ENCODE peak calls at places on chromosomes 2 and 18, in six cellular contexts. W is mesenchymal stem cell, F is IMR-90, S is H1, I is neuronal stem cell, N is trophoblast cell. P is an unnamed sample.

GRCh38 chr2:240895656-240896388 is at the start of gene MAB21L4:
- DNase-seq in W (no peak), F (no peak), S (no peak), I (no peak), N (peak), P (peak)

GRCh38 chr2:163591461-163591860 is 144.3 kb downstream of the FIGN start:
- DNase-seq in W (no peak), F (no peak), S (no peak), I (no peak), N (no peak), P (no peak)

GRCh38 chr18:36075862-36076587 is 8.7 kb upstream of the RPRD1A start:
- DNase-seq in W (peak), F (peak), S (no peak), I (no peak), N (peak), P (peak)

GRCh38 chr2:127612111-127612822 is 33.7 kb upstream of the GPR17 start:
- DNase-seq in W (no peak), F (no peak), S (no peak), I (no peak), N (no peak), P (no peak)

GRCh38 chr18:23487738-23488625 is 15.3 kb upstream of the RMC1 start:
- DNase-seq in W (peak), F (peak), S (no peak), I (no peak), N (no peak), P (no peak)

GRCh38 chr2:83221258-83221657 is 1237.8 kb downstream of the SUCLG1 start:
- DNase-seq in W (no peak), F (peak), S (no peak), I (no peak), N (peak), P (no peak)

GRCh38 chr2:72934683-72935610 is 17.6 kb downstream of the EMX1 start:
- DNase-seq in W (no peak), F (no peak), S (no peak), I (no peak), N (peak), P (peak)

GRCh38 chr2:46179037-46179621 is 118.1 kb upstream of the EPAS1 start:
- DNase-seq in W (peak), F (peak), S (no peak), I (no peak), N (peak), P (peak)

GRCh38 chr2:172282944-172283343 is 144.4 kb upstream of the ITGA6 start:
- DNase-seq in W (peak), F (peak), S (no peak), I (no peak), N (peak), P (peak)

GRCh38 chr2:67516899-67517530 is 119.9 kb downstream of the ETAA1 start:
- DNase-seq in W (peak), F (peak), S (no peak), I (no peak), N (no peak), P (no peak)

GRCh38 chr2:96760986-96761832 is 507 bp downstream of the CNNM4 start:
- DNase-seq in W (peak), F (no peak), S (no peak), I (no peak), N (peak), P (peak)

GRCh38 chr2:96760036-96760985 is at the start of gene CNNM4:
- DNase-seq in W (peak), F (peak), S (peak), I (peak), N (peak), P (peak)

GRCh38 chr2:96764253-96764637 is 3.5 kb downstream of the CNNM4 start:
- DNase-seq in W (peak), F (no peak), S (no peak), I (no peak), N (peak), P (peak)

GRCh38 chr2:96762529-96763253 is 2.0 kb downstream of the CNNM4 start:
- DNase-seq in W (no peak), F (no peak), S (peak), I (peak), N (no peak), P (peak)

DNA sequence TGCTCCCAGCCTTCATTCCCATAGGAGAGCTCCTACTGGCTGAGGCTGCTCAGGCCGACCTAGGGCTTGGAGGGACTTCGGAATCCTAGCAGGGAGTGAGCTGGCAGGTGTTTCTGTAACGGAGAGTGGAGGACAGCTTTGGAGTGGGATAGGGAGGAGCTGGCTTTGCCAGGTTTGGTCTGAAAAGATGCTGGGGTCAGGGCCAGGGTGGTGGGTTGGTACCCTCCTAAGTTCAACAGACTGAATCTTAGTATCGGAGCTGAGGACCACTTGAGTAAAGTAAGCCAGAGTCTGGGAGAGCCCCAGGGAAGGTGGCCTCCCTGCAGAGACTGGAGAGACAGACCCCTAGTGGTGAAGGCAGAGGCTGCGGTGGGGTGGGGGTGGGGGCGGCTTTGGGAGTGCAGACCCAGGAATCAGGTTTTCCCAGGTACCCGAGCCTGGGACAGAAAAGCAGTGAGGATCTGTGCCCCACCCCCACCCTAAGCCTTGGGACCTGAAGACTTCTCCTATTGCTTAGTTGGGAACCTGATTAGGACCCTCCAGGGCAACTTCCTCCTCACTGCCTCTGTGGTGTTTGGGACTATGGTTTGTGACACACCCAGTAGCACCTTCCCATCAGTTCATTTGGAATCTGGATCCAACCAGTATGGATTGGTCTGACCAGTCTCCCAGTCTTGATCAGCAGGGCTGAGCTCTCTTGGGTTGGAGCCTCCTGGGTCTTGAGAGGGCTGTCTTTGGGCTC is 3.0 kb downstream of the CNNM4 start:
- DNase-seq in W (peak), F (no peak), S (peak), I (no peak), N (peak), P (peak)
- H3K18ac ChIP-seq in W (no peak), F (no peak), S (peak), I (peak), N (peak), P (no peak)

GRCh38 chr2:144099746-144100438 is 420.0 kb downstream of the ZEB2 start:
- DNase-seq in W (peak), F (peak), S (no peak), I (no peak), N (peak), P (peak)
- H3K4me2 ChIP-seq in W (no peak), F (peak), S (no peak), I (no peak), N (no peak), P (no peak)

DNA sequence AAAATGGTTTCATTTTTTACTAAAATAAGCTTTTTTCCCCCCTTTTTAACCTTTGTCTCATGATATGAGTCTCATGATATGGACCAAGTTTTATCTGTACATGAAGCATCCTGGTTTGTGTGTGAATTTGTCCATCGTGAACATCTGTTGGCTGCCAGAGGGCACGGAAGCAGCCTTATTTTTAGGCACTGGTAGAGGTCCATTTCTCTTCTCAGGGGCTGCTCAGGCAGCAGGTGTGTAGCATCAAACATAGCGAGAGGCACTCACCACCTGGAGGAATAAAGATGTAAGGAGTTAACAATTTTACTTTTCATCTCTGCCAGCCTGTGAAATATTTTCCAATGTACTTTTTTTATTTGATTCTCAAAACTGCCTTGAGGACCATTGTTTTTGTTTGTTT is 134.5 kb downstream of the RHBDD1 start:
- DNase-seq in W (no peak), F (no peak), S (no peak), I (no peak), N (no peak), P (no peak)
- H3K4me3 ChIP-seq in W (peak), F (no peak), S (no peak), I (no peak), N (no peak), P (no peak)

DNA sequence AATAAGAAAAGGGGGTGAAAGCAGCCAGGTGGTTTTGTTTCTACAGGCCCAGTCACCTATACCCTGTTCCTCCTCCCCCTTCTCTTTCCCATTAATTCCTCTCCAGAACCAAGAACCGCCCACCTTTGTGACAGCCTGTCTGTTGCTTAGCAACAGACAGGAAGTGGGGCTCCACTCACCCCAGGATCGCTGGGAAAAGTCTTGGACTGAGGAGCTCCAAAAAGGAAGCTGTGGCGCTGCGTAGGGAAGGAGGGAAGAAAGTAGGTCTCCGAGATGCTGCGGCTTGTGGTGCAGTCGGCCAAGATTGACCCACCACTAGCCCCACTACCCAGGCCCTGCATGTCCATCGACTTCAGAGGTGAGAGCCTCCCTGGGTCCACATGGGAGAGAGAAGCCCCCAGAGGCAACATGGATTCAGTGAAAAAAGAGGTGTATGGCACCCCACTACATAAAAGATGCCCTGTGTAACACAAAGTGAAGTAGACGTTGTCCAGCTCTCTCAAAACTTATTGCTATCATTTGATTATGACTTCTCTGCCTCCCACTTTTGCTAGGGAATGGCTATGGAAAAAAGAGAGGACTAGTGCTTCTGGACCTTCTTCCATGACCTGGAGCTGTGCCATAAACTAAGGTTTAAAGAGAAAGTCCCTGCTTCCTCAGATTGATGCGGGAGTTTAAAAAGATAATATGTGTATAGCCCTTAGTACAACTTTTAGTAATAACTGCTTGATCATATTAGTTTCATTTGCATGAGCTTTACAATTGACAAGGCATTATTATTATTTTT is at the start of gene FER1L5:
- DNase-seq in W (peak), F (peak), S (peak), I (peak), N (no peak), P (peak)
- H3K18ac ChIP-seq in W (no peak), F (peak), S (peak), I (peak), N (no peak), P (peak)

GRCh38 chr2:71934595-71935263 is 212.9 kb downstream of the CYP26B1 start:
- DNase-seq in W (no peak), F (no peak), S (peak), I (no peak), N (peak), P (peak)
- H3K4me2 ChIP-seq in W (no peak), F (no peak), S (no peak), I (no peak), N (no peak), P (no peak)

GRCh38 chr2:24566630-24567029 is 75.6 kb downstream of the NCOA1 start:
- DNase-seq in W (no peak), F (no peak), S (no peak), I (no peak), N (no peak), P (no peak)

GRCh38 chr2:24571828-24572442 is 80.9 kb downstream of the NCOA1 start:
- DNase-seq in W (no peak), F (no peak), S (no peak), I (no peak), N (no peak), P (peak)

GRCh38 chr2:24566209-24566608 is 75.2 kb downstream of the NCOA1 start:
- DNase-seq in W (no peak), F (no peak), S (no peak), I (no peak), N (no peak), P (no peak)

GRCh38 chr2:24568492-24568891 is 77.4 kb downstream of the NCOA1 start:
- DNase-seq in W (no peak), F (no peak), S (no peak), I (no peak), N (no peak), P (no peak)

GRCh38 chr2:24570225-24570624 is 79.2 kb downstream of the NCOA1 start:
- DNase-seq in W (no peak), F (no peak), S (no peak), I (no peak), N (no peak), P (no peak)
- H3K4me3 ChIP-seq in W (no peak), F (no peak), S (no peak), I (no peak), N (no peak), P (no peak)

P was measured in mesendoderm.